ENCODE peak calls at places on chromosomes 4 and X, in four cellular contexts. P is GM13976, J is B cell, X is astrocyte. O is an unnamed sample.
A peak's percentile ranks its signal among the peaks of the same experiment; 100 is the strongest.

GRCh38 chr4:111639876-111640275 is 505.4 kb upstream of the FAM241A start:
- DNase-seq in J (no peak), P (no peak), X (peak; percentile 6), O (no peak)

GRCh38 chr4:109441858-109442480 is 8.4 kb downstream of the SEC24B start:
- DNase-seq in P (no peak), X (peak; percentile 42), J (no peak), O (no peak)

GRCh38 chr4:19497692-19498091 is 754.0 kb upstream of the SLIT2 start:
- DNase-seq in X (no peak), P (no peak), J (no peak), O (no peak)

GRCh38 chr4:183823394-183823793 is 81.7 kb upstream of the STOX2 start:
- DNase-seq in P (no peak), J (no peak), X (peak; percentile 79), O (no peak)

GRCh38 chrX:64805683-64806082 is 170.6 kb downstream of the ZC4H2 start:
- DNase-seq in X (no peak), J (no peak), P (no peak), O (no peak)

GRCh38 chrX:19630228-19630627 is 114.9 kb upstream of the MAP3K15 start:
- DNase-seq in X (no peak), P (peak; percentile 34), J (no peak), O (peak; percentile 8)

GRCh38 chr4:52244773-52245360 is 193.8 kb downstream of the SPATA18 start:
- DNase-seq in P (no peak), J (no peak), X (no peak), O (no peak)

GRCh38 chr4:176002007-176002623 is 63.5 kb upstream of the WDR17 start:
- DNase-seq in J (peak; percentile 55), P (peak; percentile 70), X (peak; percentile 12), O (peak; percentile 68)

GRCh38 chr4:1249148-1249730 is 309 bp upstream of the CTBP1 start:
- DNase-seq in X (peak; percentile 76), J (peak; percentile 82), P (peak; percentile 89), O (peak; percentile 94)

GRCh38 chrX:8868906-8869305 is 67.7 kb upstream of the FAM9A start:
- DNase-seq in J (no peak), P (no peak), X (no peak), O (no peak)

GRCh38 chrX:9555354-9555753 is 90.5 kb downstream of the TBL1X start:
- DNase-seq in P (no peak), X (no peak), J (no peak), O (no peak)

GRCh38 chr4:2340272-2341061 is 78.0 kb downstream of the ZFYVE28 start:
- DNase-seq in J (peak; percentile 13), X (no peak), P (no peak), O (no peak)

GRCh38 chr4:173264960-173265281 is 69.2 kb downstream of the HMGB2 start:
- DNase-seq in P (no peak), J (no peak), X (no peak), O (no peak)

GRCh38 chr4:142913034-142913433 is 66.9 kb upstream of the INPP4B start:
- DNase-seq in X (no peak), P (no peak), J (no peak), O (no peak)

GRCh38 chr4:8831221-8832129 is 40.2 kb downstream of the HMX1 start:
- DNase-seq in J (no peak), P (no peak), X (no peak), O (no peak)

GRCh38 chr4:61427818-61428495 is 227.8 kb downstream of the ADGRL3 start:
- DNase-seq in J (no peak), P (no peak), X (peak; percentile 38), O (no peak)

DNA sequence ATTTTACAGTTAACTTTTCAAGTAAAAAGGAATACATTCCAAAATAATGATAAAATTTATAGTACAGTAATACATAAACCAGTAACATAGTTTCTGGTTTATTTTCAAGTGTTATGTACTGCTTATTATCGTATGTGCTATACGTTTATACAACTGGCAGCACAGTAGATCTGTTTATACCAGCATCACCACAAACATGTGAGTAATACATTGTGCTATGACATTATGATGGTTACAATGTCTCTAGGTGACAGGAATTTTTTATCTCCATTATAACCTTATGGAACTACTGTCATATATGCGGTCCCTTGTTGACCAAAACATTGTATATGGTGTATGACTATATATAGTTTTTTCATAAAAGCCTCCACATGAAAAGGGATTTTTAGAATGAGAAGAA is 256.9 kb downstream of the ANKRD50 start:
- DNase-seq in X (no peak), P (no peak), J (no peak), O (no peak)
- TF ChIP-seq CTCF in X (no peak), P (no peak), J (no peak), O (no peak)

GRCh38 chrX:80876877-80877276 is 67.2 kb upstream of the BRWD3 start:
- DNase-seq in P (peak; percentile 29), J (no peak), X (peak; percentile 6), O (peak; percentile 40)
- TF ChIP-seq CTCF in P (no peak), J (peak; percentile 52), X (peak; percentile 22), O (peak; percentile 45)

GRCh38 chr4:94202769-94203168 is 4.9 kb upstream of the SMARCAD1 start:
- DNase-seq in X (no peak), P (no peak), J (no peak), O (no peak)

GRCh38 chr4:94208268-94208667 is 603 bp downstream of the SMARCAD1 start:
- DNase-seq in J (no peak), P (no peak), X (no peak), O (no peak)

GRCh38 chr4:94208918-94209317 is 1.3 kb downstream of the SMARCAD1 start:
- DNase-seq in J (no peak), X (no peak), P (no peak), O (no peak)

GRCh38 chr4:94207469-94208224 is at the start of gene SMARCAD1:
- DNase-seq in P (peak; percentile 87), X (peak; percentile 92), J (peak; percentile 89), O (peak; percentile 83)
- TF ChIP-seq CTCF in P (no peak), X (no peak), J (no peak), O (no peak)

DNA sequence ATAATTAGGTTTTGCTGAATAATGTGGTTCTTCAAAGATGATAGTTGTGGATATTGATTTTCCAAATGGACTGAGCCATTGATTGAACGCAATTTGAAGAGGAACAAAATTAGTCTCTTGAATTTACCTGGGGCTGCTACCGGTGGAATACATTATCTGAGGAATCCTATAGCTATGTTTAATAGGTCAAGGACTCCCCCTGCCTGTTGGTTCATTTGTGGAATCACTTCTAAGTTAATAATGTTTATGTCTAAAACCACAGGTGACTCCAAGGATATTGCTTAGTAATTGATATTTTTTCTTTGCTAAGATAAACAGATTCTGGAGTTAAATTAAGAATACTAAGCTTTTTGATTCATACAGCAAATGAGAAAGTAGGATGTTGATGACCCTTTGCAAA is 576.0 kb upstream of the PABPC4L start:
- DNase-seq in P (no peak), X (no peak), J (no peak), O (no peak)
- TF ChIP-seq CTCF in P (no peak), X (peak; percentile 14), J (no peak), O (peak; percentile 18)

GRCh38 chrX:107978707-107979307 is 3.4 kb downstream of the TEX13B start:
- DNase-seq in X (no peak), J (no peak), P (no peak), O (no peak)
- TF ChIP-seq CTCF in X (peak; percentile 35), J (no peak), P (peak; percentile 1), O (peak; percentile 40)

O was measured in GM13977.